ENCODE peak calls at places on chromosomes 5 and 9, in eight cellular contexts. S is body of pancreas, F is AG04449, W is fibroblast of lung, D is foreskin fibroblast, B is hepatocyte, T is heart right ventricle, U is heart left ventricle. I is an unnamed sample.

GRCh38 chr9:115237383-115238087 is 119.6 kb upstream of the TNC start:
- DNase-seq in S (no peak), F (no peak), W (no peak), D (peak; percentile 14), B (no peak), T (peak; percentile 20), U (peak; percentile 46), I (no peak)

GRCh38 chr5:7330141-7330712 is 65.7 kb upstream of the ADCY2 start:
- DNase-seq in S (no peak), F (no peak), W (peak; percentile 72), D (no peak), B (no peak), T (no peak), U (no peak), I (no peak)

GRCh38 chr5:148791334-148791667 is 35.1 kb upstream of the ADRB2 start:
- DNase-seq in S (no peak), F (no peak), W (peak; percentile 70), D (no peak), B (no peak), T (no peak), U (no peak), I (no peak)

GRCh38 chr9:76996700-76997099 is 22.8 kb upstream of the FOXB2 start:
- DNase-seq in S (no peak), F (no peak), W (peak; percentile 25), D (no peak), B (peak; percentile 72), T (peak; percentile 51), U (peak; percentile 33), I (no peak)

GRCh38 chr9:114216081-114216480 is 60.7 kb downstream of the COL27A1 start:
- DNase-seq in S (peak; percentile 87), F (no peak), W (peak; percentile 49), D (no peak), B (peak; percentile 74), T (peak; percentile 65), U (peak; percentile 70), I (no peak)

GRCh38 chr5:33888582-33888981 is 3.2 kb downstream of the ADAMTS12 start:
- DNase-seq in S (no peak), F (no peak), W (peak; percentile 60), D (peak; percentile 51), B (no peak), T (no peak), U (no peak), I (no peak)

GRCh38 chr5:54545796-54546195 is 28.2 kb downstream of the SNX18 start:
- DNase-seq in S (no peak), F (no peak), W (no peak), D (no peak), B (no peak), T (no peak), U (no peak), I (no peak)

GRCh38 chr9:31119882-31120481 is 1264.5 kb upstream of the ACO1 start:
- DNase-seq in S (no peak), F (no peak), W (peak; percentile 29), D (no peak), B (peak; percentile 44), T (no peak), U (no peak), I (peak; percentile 31)

GRCh38 chr9:130234340-130235260 is 31.0 kb upstream of the HMCN2 start:
- DNase-seq in S (no peak), F (no peak), W (peak; percentile 66), D (peak; percentile 33), B (no peak), T (no peak), U (no peak), I (no peak)

GRCh38 chr9:87446527-87446926 is 51.1 kb upstream of the DAPK1 start:
- DNase-seq in S (no peak), F (no peak), W (no peak), D (no peak), B (no peak), T (no peak), U (no peak), I (no peak)

GRCh38 chr9:87447547-87448432 is 49.9 kb upstream of the DAPK1 start:
- DNase-seq in S (peak; percentile 33), F (no peak), W (peak; percentile 6), D (no peak), B (no peak), T (no peak), U (no peak), I (no peak)

GRCh38 chr9:87445646-87446045 is 52.0 kb upstream of the DAPK1 start:
- DNase-seq in S (peak; percentile 54), F (no peak), W (peak; percentile 19), D (no peak), B (peak; percentile 44), T (no peak), U (peak; percentile 31), I (no peak)

GRCh38 chr9:87455407-87455806 is 42.3 kb upstream of the DAPK1 start:
- DNase-seq in S (no peak), F (no peak), W (no peak), D (no peak), B (no peak), T (no peak), U (no peak), I (no peak)

DNA sequence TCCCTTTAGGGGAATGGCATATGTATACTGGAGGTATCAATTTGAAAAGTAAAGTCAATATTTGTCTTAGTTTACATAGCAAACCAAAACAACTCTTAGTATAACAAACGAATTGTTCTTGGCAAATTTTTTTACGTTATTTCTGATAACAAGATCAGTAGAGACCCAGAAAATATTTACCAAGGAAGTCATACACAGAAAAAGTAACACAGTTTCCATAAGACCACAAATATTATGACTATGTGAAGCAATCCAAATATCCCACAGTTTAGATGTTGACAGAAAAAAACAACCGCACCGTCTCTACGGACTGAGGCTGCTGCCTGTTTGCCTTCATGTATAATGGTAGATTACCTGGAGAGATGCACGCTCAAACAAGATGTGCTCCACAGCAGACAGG is 46.5 kb upstream of the DAPK1 start:
- DNase-seq in S (no peak), F (no peak), W (no peak), D (no peak), B (no peak), T (no peak), U (no peak), I (no peak)
- H3K4me3 ChIP-seq in S (no peak overlapping the region), F (no peak overlapping the region), W (no peak overlapping the region), D (no peak overlapping the region), B (no peak overlapping the region), T (no peak overlapping the region), U (no peak overlapping the region), I (no peak overlapping the region)

GRCh38 chr5:194102-194501 is 2.8 kb downstream of the LRRC14B start:
- DNase-seq in S (peak; percentile 8), F (no peak), W (no peak), D (no peak), B (no peak), T (peak; percentile 56), U (peak; percentile 78), I (no peak)

GRCh38 chr5:196350-196749 is 5.1 kb downstream of the LRRC14B start:
- DNase-seq in S (peak; percentile 8), F (no peak), W (no peak), D (no peak), B (no peak), T (no peak), U (no peak), I (no peak)

GRCh38 chr5:192970-193831 is 1.9 kb downstream of the LRRC14B start:
- DNase-seq in S (peak; percentile 10), F (no peak), W (no peak), D (no peak), B (no peak), T (no peak), U (no peak), I (no peak)

GRCh38 chr5:194603-195209 is 3.4 kb downstream of the LRRC14B start:
- DNase-seq in S (peak; percentile 6), F (no peak), W (no peak), D (no peak), B (no peak), T (no peak), U (no peak), I (no peak)

DNA sequence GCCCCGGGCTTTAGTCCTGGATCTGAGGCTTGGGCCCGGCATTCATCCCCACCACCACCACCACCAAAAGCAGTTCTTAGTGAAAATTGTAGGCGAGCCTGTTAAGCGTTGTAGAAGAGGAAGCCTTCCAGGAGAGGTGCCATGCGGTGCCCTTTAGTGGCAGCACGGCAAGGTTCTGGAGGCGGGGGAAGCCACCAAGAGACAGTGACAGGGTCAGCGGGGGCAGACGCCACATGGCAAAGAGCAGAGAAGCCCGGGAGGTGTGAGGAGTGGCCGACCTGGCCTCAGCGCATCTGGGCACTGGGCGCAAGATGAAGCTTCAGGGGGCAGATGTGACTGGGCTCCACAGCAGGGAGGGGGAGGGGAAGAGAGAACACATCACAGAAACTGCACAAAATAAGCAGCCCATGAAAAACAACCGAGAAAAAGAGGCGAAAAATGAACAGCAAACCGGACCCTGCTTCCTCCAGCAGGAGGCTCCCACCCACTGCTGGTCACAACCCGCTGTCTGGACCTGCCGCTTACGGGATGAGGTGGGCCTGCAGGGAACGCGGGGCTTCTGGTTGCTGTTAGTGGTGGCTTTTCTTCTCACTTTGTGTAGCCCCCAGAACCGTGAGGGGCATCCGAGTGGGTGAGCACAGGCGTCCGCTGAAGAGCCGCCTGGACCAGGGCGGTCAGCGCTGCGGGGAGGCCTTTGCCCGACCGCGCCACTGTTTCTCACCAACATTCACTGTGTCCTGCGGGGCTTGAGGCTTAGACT is 4.3 kb downstream of the LRRC14B start:
- DNase-seq in S (peak; percentile 3), F (no peak), W (no peak), D (no peak), B (no peak), T (no peak), U (no peak), I (no peak)
- TF ChIP-seq CTCF in S (no peak), F (no peak), W (peak; percentile 13), D (no peak), B (no peak), T (no peak), U (no peak), I (peak; percentile 10)

GRCh38 chr5:129905467-129906176 is 1.4 kb downstream of the CHSY3 start:
- DNase-seq in S (peak; percentile 12), F (no peak), W (peak; percentile 32), D (no peak), B (peak; percentile 51), T (no peak), U (peak; percentile 27), I (no peak)

GRCh38 chr5:129904102-129904666 is at the start of gene CHSY3:
- DNase-seq in S (peak; percentile 83), F (no peak), W (peak; percentile 86), D (peak; percentile 84), B (peak; percentile 93), T (peak; percentile 86), U (peak; percentile 83), I (peak; percentile 22)

GRCh38 chr5:129906177-129906887 is 2.1 kb downstream of the CHSY3 start:
- DNase-seq in S (peak; percentile 13), F (no peak), W (peak; percentile 52), D (peak; percentile 33), B (peak; percentile 54), T (peak; percentile 13), U (peak; percentile 31), I (peak; percentile 24)

GRCh38 chr5:129903466-129904101 is 681 bp upstream of the CHSY3 start:
- DNase-seq in S (no peak), F (no peak), W (no peak), D (no peak), B (no peak), T (no peak), U (no peak), I (no peak)

GRCh38 chr5:129904667-129905466 is 602 bp downstream of the CHSY3 start:
- DNase-seq in S (peak; percentile 15), F (no peak), W (peak; percentile 20), D (peak; percentile 14), B (peak; percentile 49), T (peak; percentile 19), U (peak; percentile 26), I (no peak)
- H3K4me3 ChIP-seq in S (peak overlapping the region; percentile 56), F (peak overlapping the region; percentile 83), W (peak overlapping the region; percentile 43), D (peak overlapping the region; percentile 62), B (peak overlapping the region; percentile 86), T (peak overlapping the region; percentile 51), U (peak overlapping the region; percentile 67), I (peak overlapping the region; percentile 62)

GRCh38 chr9:91004484-91004883 is 202.9 kb downstream of the SYK start:
- DNase-seq in S (no peak), F (no peak), W (no peak), D (no peak), B (no peak), T (no peak), U (no peak), I (no peak)
- TF ChIP-seq CTCF in S (no peak), F (no peak), W (peak; percentile 23), D (no peak), B (no peak), T (no peak), U (no peak), I (no peak)

I was measured in astrocyte of the cerebellum.